ENCODE peak calls at places on chromosomes 1 and 21, in ten cellular contexts. D is GM12878, H is stomach, B is IMR-90, V is K562, Z is esophagus squamous epithelium, L is transverse colon, M is adrenal gland, G is A549, N is suprapubic skin. W is an unnamed sample.

GRCh38 chr1:153357076-153357852 is 390 bp upstream of the S100A9 start:
- DNase-seq in D (no peak), N (no peak), M (peak), L (peak), V (no peak), Z (peak), G (no peak), H (peak), B (no peak), W (no peak)

GRCh38 chr1:78619446-78619802 is 824 bp upstream of the IFI44L start:
- DNase-seq in M (peak), N (no peak), D (no peak), H (no peak), G (no peak), V (no peak), Z (no peak), L (no peak), B (no peak), W (no peak)

GRCh38 chr1:172699111-172699510 is 40.2 kb downstream of the FASLG start:
- DNase-seq in N (no peak), V (no peak), B (peak), Z (no peak), L (peak), H (no peak), D (peak), M (no peak), G (no peak), W (no peak)

GRCh38 chr1:246569248-246570238 is 3.3 kb downstream of the CNST start:
- DNase-seq in B (peak), D (no peak), L (peak), M (no peak), N (no peak), V (no peak), G (no peak), Z (no peak), H (no peak), W (no peak)

GRCh38 chr21:37369307-37369854 is 2.8 kb downstream of the DYRK1A start:
- DNase-seq in V (no peak), L (no peak), M (no peak), Z (no peak), N (no peak), H (no peak), G (no peak), D (no peak), B (no peak), W (no peak)

GRCh38 chr1:58548381-58548780 is 1.9 kb upstream of the OMA1 start:
- DNase-seq in B (no peak), G (no peak), M (no peak), H (no peak), Z (no peak), V (no peak), N (no peak), D (no peak), L (no peak), W (no peak)

GRCh38 chr1:112700290-112701226 is 6.4 kb downstream of the RHOC start:
- DNase-seq in D (peak), M (peak), H (peak), V (peak), Z (peak), L (peak), G (peak), N (peak), B (peak), W (peak)

GRCh38 chr1:206816390-206817287 is 44.3 kb upstream of the IL10 start:
- DNase-seq in G (no peak), D (peak), Z (no peak), B (peak), H (no peak), V (peak), L (no peak), N (no peak), M (no peak), W (no peak)

GRCh38 chr1:89025928-89026327 is 3.3 kb upstream of the GBP3 start:
- DNase-seq in Z (no peak), G (no peak), D (no peak), M (no peak), V (no peak), N (no peak), L (no peak), B (no peak), H (no peak), W (no peak)

GRCh38 chr21:25283720-25284119 is 323.6 kb downstream of the MRPL39 start:
- DNase-seq in V (no peak), G (no peak), H (no peak), N (no peak), D (no peak), L (no peak), Z (no peak), M (no peak), B (peak), W (no peak)

GRCh38 chr1:11790880-11791715 is 14.7 kb downstream of the MTHFR start:
- DNase-seq in L (peak), V (peak), M (peak), D (no peak), Z (peak), B (peak), H (peak), G (peak), N (peak), W (no peak)

GRCh38 chr1:161994153-161994814 is 29.4 kb downstream of the OLFML2B start:
- DNase-seq in H (no peak), L (peak), G (no peak), M (no peak), D (no peak), V (no peak), Z (no peak), B (peak), N (no peak), W (no peak)

GRCh38 chr1:89363638-89364536 is at the start of gene GBP6:
- DNase-seq in D (no peak), B (no peak), V (no peak), Z (no peak), G (no peak), L (no peak), H (no peak), M (no peak), N (no peak), W (no peak)

GRCh38 chr1:32972814-32973428 is 8.3 kb upstream of the RNF19B start:
- DNase-seq in B (peak), N (no peak), H (peak), M (peak), L (peak), Z (no peak), G (no peak), D (no peak), V (no peak), W (peak)

GRCh38 chr1:195754874-195755273 is 853.4 kb downstream of the KCNT2 start:
- DNase-seq in H (no peak), D (no peak), L (no peak), B (peak), G (no peak), M (no peak), V (no peak), N (no peak), Z (no peak), W (no peak)

GRCh38 chr1:197152662-197153061 is 6.2 kb upstream of the ASPM start:
- DNase-seq in L (no peak), N (no peak), V (no peak), M (no peak), G (no peak), D (no peak), H (no peak), B (no peak), Z (no peak), W (no peak)

DNA sequence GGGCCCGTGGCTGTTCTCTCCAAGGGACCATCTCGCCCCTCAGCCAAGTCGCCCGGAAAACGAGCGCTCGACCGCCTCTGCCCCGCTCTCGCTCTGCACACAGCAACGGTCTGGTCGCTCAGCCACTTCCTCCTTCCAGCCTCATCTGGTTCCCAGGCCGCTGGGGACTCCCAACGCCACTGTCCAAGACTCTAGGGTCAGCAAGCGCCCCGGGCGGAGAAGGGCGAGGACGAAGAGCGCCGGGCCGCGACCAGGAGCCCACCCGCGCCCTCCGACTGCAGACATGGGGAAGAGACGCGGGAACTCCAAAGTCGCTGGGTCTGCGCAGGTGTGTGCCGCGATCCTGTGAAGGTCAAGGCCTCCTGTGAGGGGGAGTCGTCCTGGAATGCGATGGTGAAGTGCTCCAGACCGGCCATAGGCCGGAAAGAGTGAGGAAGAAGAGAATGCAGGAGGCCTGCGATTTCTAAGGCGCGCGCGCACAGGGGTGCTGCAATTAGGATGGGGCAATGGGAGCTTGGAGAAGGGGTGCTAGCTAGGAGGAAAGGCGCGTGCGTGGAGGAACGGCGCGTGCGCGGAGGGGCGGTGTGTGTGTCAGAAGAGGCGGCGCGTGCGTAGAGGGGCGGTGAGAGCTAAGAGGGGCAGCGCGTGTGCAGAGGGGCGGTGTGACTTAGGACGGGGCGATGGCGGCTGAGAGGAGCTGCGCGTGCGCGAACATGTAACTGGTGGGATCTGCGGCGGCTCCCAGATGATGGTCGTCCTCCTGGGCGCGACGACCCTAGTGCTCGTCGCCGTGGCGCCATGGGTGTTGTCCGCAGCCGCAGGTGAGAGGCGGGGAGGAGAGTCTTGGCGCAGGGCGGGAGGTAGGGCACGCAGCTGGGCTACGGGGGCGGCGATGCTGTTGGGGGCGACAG is at the start of gene IFNAR1:
- DNase-seq in L (peak), D (peak), Z (peak), H (peak), B (peak), M (peak), V (peak), G (peak), N (peak), W (peak)
- TF ChIP-seq POLR2A in L (peak), D (peak), Z (peak), H (no peak), B (peak), M (peak), V (peak), G (peak), N (no peak), W (peak)

GRCh38 chr1:110339427-110340206 is 440 bp downstream of the RBM15 start:
- DNase-seq in V (peak), N (no peak), M (peak), B (peak), D (no peak), L (peak), G (peak), H (peak), Z (no peak), W (peak)
- TF ChIP-seq POLR2A in V (peak), N (peak), M (peak), B (peak), D (peak), L (peak), G (peak), H (no peak), Z (peak), W (peak)

GRCh38 chr1:25890249-25891034 is 14.9 kb upstream of the PAQR7 start:
- DNase-seq in V (no peak), Z (no peak), L (peak), M (no peak), G (peak), H (peak), D (no peak), N (no peak), B (peak), W (no peak)
- TF ChIP-seq POLR2A in V (no peak), Z (peak), L (peak), M (no peak), G (no peak), H (no peak), D (no peak), N (no peak), B (no peak), W (no peak)

GRCh38 chr1:200365897-200366426 is 43.9 kb downstream of the ZNF281 start:
- DNase-seq in L (no peak), B (no peak), V (no peak), D (no peak), M (no peak), H (no peak), Z (no peak), G (no peak), N (no peak), W (no peak)
- TF ChIP-seq POLR2A in L (no peak), B (no peak), V (no peak), D (no peak), M (no peak), H (no peak), Z (no peak), G (no peak), N (no peak), W (no peak)

W was measured in GM12891.